ENCODE peak calls at places on chromosomes 11 and 22, in nine cellular contexts. Z is prostate gland, P is HCT116, L is upper lobe of left lung, S is breast epithelium, T is SK-N-SH, A is esophagus muscularis mucosa, M is transverse colon, N is Panc1. J is an unnamed sample. For H3K9me3, the result is how much of the 10 kb centered on the place peaks cover.

GRCh38 chr11:45538363-45538762 is 127.1 kb downstream of the CHST1 start:
- DNase-seq in T (no peak), A (no peak), S (no peak), P (no peak), L (peak), Z (no peak), N (no peak), M (no peak), J (no peak)

GRCh38 chr11:126054882-126055281 is 7.8 kb downstream of the CDON start:
- DNase-seq in M (no peak), P (no peak), A (no peak), S (no peak), Z (no peak), N (no peak), T (no peak), L (no peak), J (no peak)

GRCh38 chr22:26447594-26448329 is 18.7 kb downstream of the ASPHD2 start:
- DNase-seq in N (no peak), A (no peak), P (no peak), M (no peak), S (no peak), L (no peak), T (no peak), Z (no peak), J (no peak)

GRCh38 chr11:19905280-19905853 is 192.7 kb downstream of the NAV2 start:
- DNase-seq in P (peak), N (no peak), T (peak), A (no peak), L (no peak), S (no peak), Z (no peak), M (no peak), J (no peak)

GRCh38 chr11:32829680-32830412 is at the start of gene PRRG4:
- DNase-seq in S (peak), L (peak), P (no peak), A (no peak), M (peak), T (peak), N (no peak), Z (peak), J (peak)

GRCh38 chr11:117923773-117924172 is 5.4 kb downstream of the TMPRSS13 start:
- DNase-seq in N (no peak), M (no peak), P (no peak), Z (no peak), A (no peak), T (no peak), L (no peak), S (peak), J (peak)

GRCh38 chr11:72102631-72102945 is 509 bp downstream of the LAMTOR1 start:
- DNase-seq in A (no peak), P (no peak), N (no peak), Z (no peak), S (no peak), M (no peak), L (no peak), T (no peak), J (no peak)

GRCh38 chr11:125517116-125517804 is 21.2 kb upstream of the FEZ1 start:
- DNase-seq in P (no peak), T (peak), A (no peak), S (no peak), N (no peak), M (no peak), L (no peak), Z (no peak), J (no peak)

GRCh38 chr11:32858731-32859130 is 29.0 kb downstream of the PRRG4 start:
- DNase-seq in P (no peak), T (no peak), Z (no peak), N (no peak), A (no peak), M (no peak), S (no peak), L (no peak), J (no peak)

GRCh38 chr11:61764606-61765260 is 12.3 kb downstream of the MYRF start:
- DNase-seq in M (no peak), S (no peak), N (no peak), P (no peak), L (peak), T (peak), Z (no peak), A (no peak), J (no peak)

GRCh38 chr22:39995346-39996252 is 845 bp downstream of the FAM83F start:
- DNase-seq in T (no peak), P (no peak), A (no peak), S (no peak), N (no peak), Z (no peak), M (peak), L (no peak), J (no peak)

GRCh38 chr11:12803086-12803826 is 129.0 kb downstream of the TEAD1 start:
- DNase-seq in S (no peak), N (no peak), A (no peak), Z (no peak), P (no peak), T (no peak), L (peak), M (no peak), J (no peak)

GRCh38 chr22:49367016-49367697 is 460.5 kb downstream of the BRD1 start:
- DNase-seq in T (no peak), Z (no peak), P (no peak), N (no peak), L (no peak), A (no peak), S (no peak), M (no peak), J (peak)

GRCh38 chr11:114307524-114308203 is 11.5 kb downstream of the NNMT start:
- DNase-seq in Z (no peak), A (peak), M (no peak), S (peak), N (no peak), L (no peak), P (no peak), T (no peak), J (no peak)

GRCh38 chr22:30905696-30906341 is 62.8 kb downstream of the MORC2 start:
- DNase-seq in L (peak), N (no peak), P (no peak), S (no peak), A (peak), Z (no peak), M (no peak), T (no peak), J (no peak)

GRCh38 chr22:26487996-26488395 is 4.3 kb downstream of the SRRD start:
- DNase-seq in Z (no peak), A (no peak), P (no peak), S (no peak), N (no peak), L (no peak), M (no peak), T (no peak), J (no peak)

GRCh38 chr11:64076764-64077163 is 41.0 kb downstream of the FLRT1 start:
- DNase-seq in T (no peak), Z (no peak), N (no peak), A (no peak), M (no peak), L (no peak), S (no peak), P (no peak), J (no peak)

GRCh38 chr11:114610550-114610949 is 15.0 kb upstream of the NXPE4 start:
- DNase-seq in N (no peak), M (no peak), S (no peak), P (no peak), Z (peak), T (no peak), L (no peak), A (peak), J (no peak)

GRCh38 chr11:62974848-62975522 is 9.8 kb downstream of the SLC22A6 start:
- DNase-seq in S (no peak), N (no peak), Z (peak), L (no peak), T (peak), M (peak), A (no peak), P (peak), J (no peak)

GRCh38 chr22:45009881-45010531 is at the start of gene PHF21B:
- DNase-seq in S (no peak), A (no peak), M (no peak), N (no peak), L (peak), T (peak), Z (peak), P (no peak), J (no peak)

GRCh38 chr11:76759092-76759491 is 24.1 kb upstream of the TSKU start:
- DNase-seq in S (no peak), M (no peak), L (no peak), N (no peak), T (no peak), Z (no peak), A (no peak), P (no peak), J (no peak)

GRCh38 chr11:134562941-134563471 is 151.0 kb upstream of the B3GAT1 start:
- DNase-seq in N (no peak), A (no peak), P (no peak), T (no peak), M (no peak), L (peak), Z (no peak), S (no peak), J (peak)

GRCh38 chr11:26820739-26821138 is 98.9 kb upstream of the SLC5A12 start:
- DNase-seq in A (no peak), P (no peak), S (no peak), T (no peak), M (no peak), L (no peak), N (no peak), Z (no peak), J (no peak)

GRCh38 chr22:44473166-44473565 is 24.9 kb downstream of the RTL6 start:
- DNase-seq in Z (no peak), L (no peak), P (no peak), S (no peak), N (no peak), M (no peak), A (peak), T (no peak), J (no peak)

GRCh38 chr22:43226368-43226979 is 39.5 kb upstream of the TTLL12 start:
- DNase-seq in L (peak), S (no peak), T (peak), M (no peak), Z (no peak), P (no peak), A (no peak), N (no peak), J (no peak)

GRCh38 chr22:41175546-41175945 is 29.6 kb upstream of the L3MBTL2 start:
- DNase-seq in A (no peak), Z (no peak), M (no peak), P (no peak), S (no peak), T (peak), L (no peak), N (no peak), J (no peak)

GRCh38 chr22:46044718-46045458 is 67.9 kb upstream of the WNT7B start:
- DNase-seq in S (no peak), Z (no peak), P (no peak), N (no peak), M (peak), L (peak), T (no peak), A (no peak), J (peak)

GRCh38 chr11:21514298-21514697 is 678.6 kb upstream of the ANO5 start:
- DNase-seq in P (no peak), Z (no peak), N (no peak), A (no peak), M (no peak), L (no peak), T (peak), S (no peak), J (no peak)

GRCh38 chr11:104259121-104259610 is 95.2 kb upstream of the PDGFD start:
- DNase-seq in P (no peak), A (no peak), L (no peak), Z (no peak), M (no peak), N (no peak), S (no peak), T (no peak), J (no peak)

GRCh38 chr11:72173291-72173690 is 18.6 kb upstream of the FOLR1 start:
- DNase-seq in T (no peak), Z (no peak), A (no peak), P (no peak), L (no peak), M (no peak), N (no peak), S (no peak), J (no peak)

GRCh38 chr11:44632466-44633123 is 67.1 kb downstream of the CD82 start:
- DNase-seq in T (no peak), S (no peak), P (peak), A (peak), Z (peak), N (no peak), L (no peak), M (peak), J (peak)

GRCh38 chr11:1031121-1031899 is 5.2 kb downstream of the MUC6 start:
- DNase-seq in P (no peak), S (no peak), Z (no peak), A (no peak), T (no peak), M (no peak), L (peak), N (no peak), J (no peak)

GRCh38 chr11:22625448-22626287 is at the start of gene FANCF:
- DNase-seq in A (peak), Z (peak), T (peak), M (peak), P (peak), L (peak), S (peak), N (peak), J (peak)

GRCh38 chr22:17436981-17437410 is 67.7 kb downstream of the CECR2 start:
- DNase-seq in T (no peak), M (no peak), L (no peak), Z (no peak), P (no peak), S (no peak), N (no peak), A (no peak), J (no peak)

GRCh38 chr11:69205929-69206612 is 50.3 kb downstream of the SMIM38 start:
- DNase-seq in T (no peak), N (no peak), L (no peak), Z (no peak), A (no peak), P (no peak), S (peak), M (no peak), J (peak)

GRCh38 chr11:41274831-41275230 is 184.6 kb downstream of the LRRC4C start:
- DNase-seq in P (no peak), N (no peak), L (no peak), A (no peak), T (no peak), S (no peak), M (no peak), Z (no peak), J (no peak)

DNA sequence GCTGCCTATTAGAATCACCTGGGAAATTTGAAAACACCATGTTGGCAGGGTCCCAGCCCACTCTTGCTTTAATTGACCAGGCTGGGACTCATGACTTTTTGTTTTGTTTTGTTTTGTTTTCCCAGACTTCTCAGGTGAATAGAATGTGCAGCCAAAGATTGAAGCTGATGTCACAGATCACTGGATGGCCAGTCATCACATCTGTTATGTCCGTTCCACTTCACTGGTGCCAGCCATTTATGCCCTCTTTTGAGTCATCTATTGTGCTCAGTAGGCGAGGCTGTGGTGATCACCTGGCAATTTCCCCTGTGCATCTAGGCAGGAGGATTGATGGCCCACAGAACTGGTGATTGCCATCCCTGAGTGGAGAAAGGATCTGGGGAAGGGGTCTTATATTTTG is 297.3 kb downstream of the INSC start:
- DNase-seq in S (no peak), T (no peak), N (no peak), L (no peak), A (no peak), P (no peak), M (no peak), Z (no peak), J (no peak)
- TF ChIP-seq POLR2AphosphoS5 in S (no peak), T (no peak), N (no peak), L (no peak), A (no peak), P (no peak), M (no peak), Z (no peak), J (no peak)

DNA sequence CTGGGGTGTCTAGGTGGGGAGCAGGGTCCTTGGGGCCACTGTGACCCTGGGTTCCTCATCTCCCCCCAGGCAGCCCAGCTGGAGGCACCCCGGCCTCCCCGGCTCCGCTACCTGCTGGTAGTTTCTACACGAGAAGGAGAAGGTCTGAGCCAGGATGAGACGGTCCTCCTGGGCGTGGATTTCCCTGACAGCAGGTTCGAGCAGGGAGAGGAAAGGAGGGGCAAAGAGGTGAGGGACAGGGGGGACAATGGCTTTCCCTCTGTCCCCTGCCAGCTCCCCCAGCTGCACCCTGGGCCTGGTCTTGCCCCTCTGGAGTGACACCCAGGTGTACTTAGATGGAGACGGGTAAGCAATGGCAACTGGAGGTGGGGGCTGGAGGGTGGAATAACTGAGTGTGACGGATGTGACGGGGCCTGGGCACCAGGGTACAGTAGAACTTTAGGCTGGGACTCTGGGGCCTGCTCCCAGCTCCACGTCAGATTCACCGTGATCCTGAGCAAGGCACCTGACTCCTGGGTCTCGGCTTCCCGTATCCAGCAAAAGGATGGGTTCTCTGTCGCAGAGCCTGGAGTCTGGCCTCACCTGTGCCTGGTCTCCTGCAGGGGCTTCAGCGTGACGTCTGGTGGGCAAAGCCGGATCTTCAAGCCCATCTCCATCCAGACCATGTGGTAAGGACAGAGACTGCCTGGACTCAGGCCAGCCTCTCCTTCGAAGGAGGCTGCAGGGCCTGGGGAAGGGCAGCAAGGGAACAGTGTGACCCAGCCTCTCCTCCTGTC is 3.6 kb downstream of the SSH3 start:
- DNase-seq in P (no peak), N (no peak), A (no peak), L (peak), S (no peak), Z (no peak), T (no peak), M (peak), J (peak)
- H3K27ac ChIP-seq in P (no peak), N (no peak), A (no peak), L (no peak), S (no peak), Z (no peak), T (no peak), M (no peak), J (no peak)

DNA sequence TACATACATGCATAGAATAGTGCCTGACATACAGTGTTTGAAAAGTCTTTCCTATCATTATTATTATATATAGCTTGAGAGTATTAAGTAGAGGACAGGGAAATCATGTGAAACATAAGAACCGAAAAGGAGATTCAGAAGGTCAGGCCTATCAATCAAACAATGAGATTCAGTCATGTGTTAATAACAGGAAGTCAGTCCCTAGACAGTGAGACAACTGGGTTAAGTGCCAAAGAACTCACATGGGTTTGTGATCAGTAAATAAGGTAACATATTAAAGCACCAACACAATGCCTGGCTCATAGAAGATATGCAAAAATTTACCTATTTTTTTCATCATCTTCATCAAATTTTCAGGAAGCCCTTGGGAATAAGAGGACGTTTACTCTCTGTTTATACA is 174.3 kb upstream of the FAT3 start:
- DNase-seq in N (no peak), A (no peak), L (no peak), Z (no peak), T (no peak), M (no peak), S (no peak), P (no peak), J (no peak)
- H3K9me3 ChIP-seq in N (under half), A (under half), L (under half), Z (under half), T (under half), M (under half), S (under half), P (under half), J (under half)

GRCh38 chr11:9757809-9758675 is 94.2 kb downstream of the SWAP70 start:
- DNase-seq in L (peak), S (peak), T (peak), A (peak), N (peak), M (peak), P (peak), Z (peak), J (peak)
- TF ChIP-seq POLR2AphosphoS5 in L (peak), S (no peak), T (peak), A (peak), N (peak), M (peak), P (peak), Z (peak), J (peak)

GRCh38 chr11:73359930-73360742 is 16.1 kb upstream of the RELT start:
- DNase-seq in N (no peak), S (no peak), L (no peak), T (peak), Z (no peak), M (no peak), A (no peak), P (no peak), J (no peak)
- H3K27ac ChIP-seq in N (no peak), S (peak), L (no peak), T (no peak), Z (no peak), M (no peak), A (no peak), P (no peak), J (no peak)

DNA sequence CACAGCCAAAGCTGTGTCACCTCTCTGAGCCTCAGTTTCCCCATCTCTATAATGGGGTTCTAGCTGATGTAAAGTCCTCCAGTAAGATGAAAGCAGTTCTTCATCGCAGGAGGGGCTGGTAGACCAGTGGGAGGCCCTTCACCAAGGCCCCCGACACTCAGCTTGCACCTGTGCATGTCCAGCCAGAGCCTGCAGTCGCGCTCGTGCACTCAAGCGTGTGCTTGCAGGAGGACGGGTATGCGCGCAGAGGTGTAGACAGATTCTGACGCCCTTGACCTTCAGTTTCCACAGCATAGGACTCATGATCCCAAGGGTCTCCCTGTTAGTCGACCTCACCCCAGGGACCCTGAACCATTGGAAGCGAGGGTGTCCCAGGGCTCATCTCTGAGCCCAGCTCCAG is 633.7 kb downstream of the TBC1D22A start:
- DNase-seq in A (no peak), M (no peak), L (peak), Z (no peak), S (no peak), P (no peak), T (no peak), N (no peak), J (peak)
- H3K9me3 ChIP-seq in A (under half), M (under half), L (under half), Z (under half), S (under half), P (under half), T (under half), N (under half), J (under half)

J was measured in spleen.